ENCODE peak calls at places on chromosomes 5 and 9, in six cellular contexts. One of them, this sample, is unnamed.

GRCh38 chr5:172224996-172225395 is 31.0 kb downstream of the EFCAB9 start:
- DNase-seq in uterus: no peak
- DNase-seq in H1: no peak
- DNase-seq in transverse colon: no peak
- DNase-seq in spleen: no peak
- DNase-seq in endothelial cell of umbilical vein: no peak
- DNase-seq in this sample: no peak

GRCh38 chr5:122257000-122257399 is 55.0 kb upstream of the SNCAIP start:
- DNase-seq in uterus: no peak
- DNase-seq in H1: no peak
- DNase-seq in transverse colon: no peak
- DNase-seq in spleen: no peak
- DNase-seq in endothelial cell of umbilical vein: no peak
- DNase-seq in this sample: no peak

GRCh38 chr5:53712327-53712726 is 151.9 kb downstream of the NDUFS4 start:
- DNase-seq in uterus: no peak
- DNase-seq in H1: no peak
- DNase-seq in transverse colon: no peak
- DNase-seq in spleen: no peak
- DNase-seq in endothelial cell of umbilical vein: no peak
- DNase-seq in this sample: no peak

GRCh38 chr9:21455320-21455719 is 15.1 kb downstream of the IFNA1 start:
- DNase-seq in uterus: no peak
- DNase-seq in H1: no peak
- DNase-seq in transverse colon: peak; percentile 16
- DNase-seq in spleen: no peak
- DNase-seq in endothelial cell of umbilical vein: peak; percentile 24
- DNase-seq in this sample: no peak

GRCh38 chr5:91478096-91478495 is 95.0 kb upstream of the ARRDC3 start:
- DNase-seq in uterus: no peak
- DNase-seq in H1: no peak
- DNase-seq in transverse colon: no peak
- DNase-seq in spleen: no peak
- DNase-seq in endothelial cell of umbilical vein: no peak
- DNase-seq in this sample: no peak

GRCh38 chr9:842918-843468 is 1.5 kb downstream of the DMRT1 start:
- DNase-seq in uterus: no peak
- DNase-seq in H1: no peak
- DNase-seq in transverse colon: no peak
- DNase-seq in spleen: peak; percentile 54
- DNase-seq in endothelial cell of umbilical vein: no peak
- DNase-seq in this sample: no peak

GRCh38 chr9:27124151-27124550 is 15.1 kb downstream of the TEK start:
- DNase-seq in uterus: no peak
- DNase-seq in H1: no peak
- DNase-seq in transverse colon: no peak
- DNase-seq in spleen: no peak
- DNase-seq in endothelial cell of umbilical vein: no peak
- DNase-seq in this sample: no peak

GRCh38 chr5:32096891-32097592 is 77.1 kb downstream of the GOLPH3 start:
- DNase-seq in uterus: no peak
- DNase-seq in H1: no peak
- DNase-seq in transverse colon: no peak
- DNase-seq in spleen: no peak
- DNase-seq in endothelial cell of umbilical vein: no peak
- DNase-seq in this sample: no peak

GRCh38 chr5:95958308-95959014 is 3.2 kb downstream of the ELL2 start:
- DNase-seq in uterus: no peak
- DNase-seq in H1: no peak
- DNase-seq in transverse colon: peak; percentile 27
- DNase-seq in spleen: no peak
- DNase-seq in endothelial cell of umbilical vein: no peak
- DNase-seq in this sample: no peak

GRCh38 chr5:140362875-140363630 is 3.1 kb downstream of the SLC4A9 start:
- DNase-seq in uterus: peak; percentile 58
- DNase-seq in H1: no peak
- DNase-seq in transverse colon: peak; percentile 89
- DNase-seq in spleen: peak; percentile 95
- DNase-seq in endothelial cell of umbilical vein: peak; percentile 61
- DNase-seq in this sample: peak; percentile 76

GRCh38 chr5:6469836-6470235 is 21.2 kb downstream of the UBE2QL1 start:
- DNase-seq in uterus: no peak
- DNase-seq in H1: no peak
- DNase-seq in transverse colon: no peak
- DNase-seq in spleen: no peak
- DNase-seq in endothelial cell of umbilical vein: no peak
- DNase-seq in this sample: no peak
- H3K4me1 ChIP-seq in uterus: no peaks in the 10 kb centered on the region
- H3K4me1 ChIP-seq in H1: no peaks in the 10 kb centered on the region
- H3K4me1 ChIP-seq in transverse colon: no peaks in the 10 kb centered on the region
- H3K4me1 ChIP-seq in spleen: no peaks in the 10 kb centered on the region
- H3K4me1 ChIP-seq in endothelial cell of umbilical vein: no peaks in the 10 kb centered on the region
- H3K4me1 ChIP-seq in this sample: peaks cover 78% of the 10 kb centered on the region

DNA sequence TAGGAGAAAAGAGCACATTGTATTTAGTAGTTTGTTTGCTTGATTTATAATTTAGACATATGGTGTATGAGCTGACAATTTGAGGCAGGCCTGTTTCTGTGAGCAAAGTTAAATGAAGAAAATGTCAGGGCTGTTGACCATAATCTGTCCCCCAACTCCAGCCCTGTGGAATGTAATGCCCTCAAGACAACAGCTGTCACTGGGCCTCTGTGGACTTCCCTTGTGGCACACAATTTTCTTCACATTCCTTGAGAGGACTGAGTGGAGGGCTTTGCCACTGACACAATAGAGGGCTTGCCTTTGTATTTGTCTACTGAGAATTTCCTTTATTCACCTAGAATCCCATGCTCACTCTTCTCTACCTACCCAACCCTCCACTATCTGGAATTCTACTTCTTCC is 141.2 kb upstream of the CD180 start:
- DNase-seq in uterus: no peak
- DNase-seq in H1: no peak
- DNase-seq in transverse colon: no peak
- DNase-seq in spleen: no peak
- DNase-seq in endothelial cell of umbilical vein: no peak
- DNase-seq in this sample: no peak
- TF ChIP-seq POLR2A in uterus: no peak
- TF ChIP-seq POLR2A in H1: no peak
- TF ChIP-seq POLR2A in transverse colon: no peak
- TF ChIP-seq POLR2A in spleen: no peak
- TF ChIP-seq POLR2A in endothelial cell of umbilical vein: no peak
- TF ChIP-seq POLR2A in this sample: no peak

GRCh38 chr9:111030492-111030891 is 7.8 kb downstream of the LPAR1 start:
- DNase-seq in uterus: no peak
- DNase-seq in H1: no peak
- DNase-seq in transverse colon: no peak
- DNase-seq in spleen: no peak
- DNase-seq in endothelial cell of umbilical vein: no peak
- DNase-seq in this sample: no peak
- H3K4me1 ChIP-seq in uterus: no peaks in the 10 kb centered on the region
- H3K4me1 ChIP-seq in H1: no peaks in the 10 kb centered on the region
- H3K4me1 ChIP-seq in transverse colon: no peaks in the 10 kb centered on the region
- H3K4me1 ChIP-seq in spleen: no peaks in the 10 kb centered on the region
- H3K4me1 ChIP-seq in endothelial cell of umbilical vein: no peaks in the 10 kb centered on the region
- H3K4me1 ChIP-seq in this sample: no peaks in the 10 kb centered on the region

DNA sequence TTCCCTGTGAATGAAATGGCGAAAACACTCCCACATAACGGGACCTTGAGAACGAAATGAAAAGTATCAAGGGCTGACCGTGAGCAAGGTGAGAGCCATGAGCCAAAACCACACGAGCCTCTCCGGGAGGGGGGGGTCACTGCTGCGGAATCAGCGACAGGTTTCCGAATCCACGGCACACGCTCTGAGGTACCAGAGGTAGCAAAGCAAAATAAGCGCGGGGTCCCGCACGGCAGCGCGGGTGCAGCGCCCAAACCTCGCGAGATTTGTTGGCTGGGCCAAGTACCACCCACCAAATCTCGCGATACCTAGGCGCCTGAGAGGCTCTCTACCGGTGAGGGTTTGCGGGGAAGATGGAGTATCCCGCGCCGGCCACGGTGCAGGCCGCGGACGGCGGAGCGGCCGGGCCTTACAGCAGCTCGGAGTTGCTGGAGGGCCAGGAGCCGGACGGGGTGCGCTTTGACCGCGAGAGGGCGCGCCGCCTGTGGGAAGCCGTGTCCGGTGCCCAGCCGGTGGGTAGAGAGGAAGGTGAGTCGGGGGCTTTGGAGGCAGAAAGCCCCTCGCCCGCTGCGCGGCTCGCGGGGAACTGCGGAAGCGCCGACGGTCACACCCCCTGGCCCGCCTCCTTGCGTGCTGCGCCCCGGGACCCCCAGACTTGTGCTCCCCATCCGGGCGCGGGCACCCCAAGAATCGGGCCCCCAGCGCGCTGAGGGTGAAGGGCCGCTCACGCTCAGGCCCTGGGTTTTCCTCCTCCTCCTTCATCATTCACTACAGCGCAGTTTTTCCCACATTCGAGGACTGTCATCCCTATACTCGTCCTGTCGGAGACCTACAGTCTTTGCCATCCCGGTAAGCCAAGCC is at the start of gene ZNF346:
- DNase-seq in uterus: peak; percentile 94
- DNase-seq in H1: peak; percentile 70
- DNase-seq in transverse colon: peak; percentile 92
- DNase-seq in spleen: peak; percentile 96
- DNase-seq in endothelial cell of umbilical vein: peak; percentile 88
- DNase-seq in this sample: peak; percentile 91
- TF ChIP-seq POLR2A in uterus: peak; percentile 53
- TF ChIP-seq POLR2A in H1: peak; percentile 87
- TF ChIP-seq POLR2A in transverse colon: peak; percentile 66
- TF ChIP-seq POLR2A in spleen: no peak
- TF ChIP-seq POLR2A in endothelial cell of umbilical vein: peak; percentile 92
- TF ChIP-seq POLR2A in this sample: peak; percentile 62

DNA sequence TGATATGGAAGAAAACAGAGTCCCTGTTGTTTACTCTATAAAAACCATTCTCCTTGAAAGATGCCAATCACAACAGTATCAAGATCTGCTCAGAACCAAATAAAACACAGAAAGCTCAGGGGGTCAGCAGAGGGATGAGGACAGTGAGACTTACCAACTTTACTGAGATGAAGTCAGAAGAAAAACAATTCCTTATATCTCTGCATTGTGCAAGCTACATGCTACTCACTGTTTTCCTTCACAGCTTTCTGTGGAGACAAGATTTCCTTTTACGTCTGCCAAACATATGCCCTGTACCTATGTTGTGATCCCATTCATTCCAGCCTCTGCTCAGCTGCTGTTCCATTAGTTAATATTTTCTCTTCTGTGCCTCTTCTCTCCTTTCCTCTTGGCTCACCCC is 185.6 kb downstream of the TSSK1B start:
- DNase-seq in uterus: no peak
- DNase-seq in H1: no peak
- DNase-seq in transverse colon: no peak
- DNase-seq in spleen: no peak
- DNase-seq in endothelial cell of umbilical vein: peak; percentile 87
- DNase-seq in this sample: no peak
- H3K4me1 ChIP-seq in uterus: peaks cover 4% of the 10 kb centered on the region
- H3K4me1 ChIP-seq in H1: peaks cover 1% of the 10 kb centered on the region
- H3K4me1 ChIP-seq in transverse colon: no peaks in the 10 kb centered on the region
- H3K4me1 ChIP-seq in spleen: no peaks in the 10 kb centered on the region
- H3K4me1 ChIP-seq in endothelial cell of umbilical vein: peaks cover 34% of the 10 kb centered on the region
- H3K4me1 ChIP-seq in this sample: peaks cover 73% of the 10 kb centered on the region